ENCODE peak calls at places on chromosomes 2 and 18, in five cellular contexts. W is iPS-NIHi11; Y is nephron progenitor cell; M is activated naive CD8-positive, alpha-beta T cell treated with anti-CD3 and anti-CD28 coated beads, Interleukin-2, amount 10 ng/mL, durations not matched to agents 7 days and 5 days; R is right cardiac atrium. V is an unnamed sample.

GRCh38 chr2:198045227-198045626 is 240.8 kb downstream of the PLCL1 start:
- DNase-seq in R (no peak), M (no peak), W (no peak), Y (no peak), V (no peak)

GRCh38 chr2:55839182-55839819 is 84.3 kb downstream of the EFEMP1 start:
- DNase-seq in R (no peak), M (no peak), W (peak; percentile 43), Y (no peak), V (no peak)

GRCh38 chr2:127048618-127048935 is 58.4 kb downstream of the BIN1 start:
- DNase-seq in W (no peak), Y (no peak), R (no peak), M (no peak), V (no peak)

GRCh38 chr2:236026839-236027238 is 141.3 kb downstream of the GBX2 start:
- DNase-seq in Y (no peak), W (no peak), M (no peak), R (no peak), V (no peak)

GRCh38 chr18:79574938-79575525 is 104.6 kb upstream of the CTDP1 start:
- DNase-seq in W (no peak), Y (no peak), M (peak; percentile 59), R (no peak), V (no peak)

GRCh38 chr2:25979006-25979405 is 3.3 kb downstream of the KIF3C start:
- DNase-seq in Y (no peak), M (no peak), W (no peak), R (no peak), V (no peak)

GRCh38 chr2:41990688-41991087 is 57.1 kb upstream of the PKDCC start:
- DNase-seq in R (no peak), Y (no peak), W (no peak), M (no peak), V (no peak)

GRCh38 chr2:135997380-135997779 is 12.0 kb upstream of the DARS1 start:
- DNase-seq in W (peak; percentile 83), Y (peak; percentile 82), R (no peak), M (no peak), V (no peak)

GRCh38 chr2:149158957-149159356 is 120.5 kb downstream of the LYPD6B start:
- DNase-seq in Y (no peak), R (no peak), W (no peak), M (no peak), V (no peak)

GRCh38 chr2:1892529-1893250 is 148.4 kb upstream of the PXDN start:
- DNase-seq in M (no peak), Y (no peak), W (no peak), R (no peak), V (no peak)

GRCh38 chr2:173909846-173910245 is 55.3 kb downstream of the SP3 start:
- DNase-seq in Y (no peak), W (no peak), R (no peak), M (no peak), V (no peak)

V was measured in left ventricle myocardium inferior.